ENCODE peak calls at places on chromosomes 2 and 18, in eight cellular contexts. R is fibroblast of lung, K is osteocyte, L is kidney, S is HCT116, T is GM12864, O is B cell, Y is H9. E is an unnamed sample.

GRCh38 chr18:40293311-40293710 is 1661.7 kb upstream of the PIK3C3 start:
- DNase-seq in R (peak), K (no peak), L (no peak), S (no peak), T (no peak), O (no peak), Y (no peak), E (no peak)

GRCh38 chr2:16154061-16154460 is 213.7 kb downstream of the MYCN start:
- DNase-seq in R (no peak), K (no peak), L (no peak), S (no peak), T (no peak), O (no peak), Y (no peak), E (no peak)

GRCh38 chr18:22983175-22983574 is 50.0 kb downstream of the RBBP8 start:
- DNase-seq in R (peak), K (no peak), L (no peak), S (peak), T (no peak), O (no peak), Y (no peak), E (no peak)

GRCh38 chr2:188440849-188441248 is 149.2 kb downstream of the GULP1 start:
- DNase-seq in R (no peak), K (no peak), L (no peak), S (no peak), T (no peak), O (no peak), Y (no peak), E (no peak)

GRCh38 chr2:152166633-152167032 is 8.9 kb downstream of the STAM2 start:
- DNase-seq in R (peak), K (no peak), L (no peak), S (no peak), T (peak), O (no peak), Y (no peak), E (no peak)

GRCh38 chr18:22466608-22467390 is 49.1 kb upstream of the CTAGE1 start:
- DNase-seq in R (peak), K (no peak), L (no peak), S (peak), T (no peak), O (no peak), Y (no peak), E (no peak)

GRCh38 chr2:238097988-238098853 is 1.9 kb upstream of the ESPNL start:
- DNase-seq in R (peak), K (peak), L (peak), S (peak), T (peak), O (peak), Y (peak), E (peak)

GRCh38 chr2:155689791-155690190 is 642.7 kb downstream of the NR4A2 start:
- DNase-seq in R (no peak), K (no peak), L (no peak), S (no peak), T (no peak), O (no peak), Y (no peak), E (no peak)

GRCh38 chr2:142935563-142936089 is 58.2 kb downstream of the KYNU start:
- DNase-seq in R (no peak), K (no peak), L (no peak), S (no peak), T (no peak), O (no peak), Y (no peak), E (no peak)

GRCh38 chr2:88857951-88858406 is 166.5 kb downstream of the RPIA start:
- DNase-seq in R (peak), K (no peak), L (no peak), S (no peak), T (peak), O (peak), Y (no peak), E (no peak)

GRCh38 chr18:74682998-74683311 is 85.3 kb downstream of the ZNF407 start:
- DNase-seq in R (peak), K (no peak), L (no peak), S (no peak), T (no peak), O (no peak), Y (no peak), E (no peak)

GRCh38 chr2:168500516-168500915 is 44.4 kb downstream of the CERS6 start:
- DNase-seq in R (no peak), K (no peak), L (no peak), S (no peak), T (no peak), O (no peak), Y (no peak), E (no peak)

GRCh38 chr2:101442042-101442666 is 32.8 kb downstream of the RFX8 start:
- DNase-seq in R (peak), K (no peak), L (no peak), S (no peak), T (no peak), O (no peak), Y (no peak), E (no peak)

GRCh38 chr2:231722721-231723307 is 14.5 kb downstream of the PTMA start:
- DNase-seq in R (no peak), K (no peak), L (no peak), S (no peak), T (no peak), O (no peak), Y (no peak), E (no peak)

GRCh38 chr2:39516347-39517101 is 79.4 kb upstream of the MAP4K3 start:
- DNase-seq in R (peak), K (no peak), L (no peak), S (no peak), T (no peak), O (no peak), Y (peak), E (no peak)

GRCh38 chr2:237179161-237179560 is 93.5 kb downstream of the COPS8 start:
- DNase-seq in R (no peak), K (no peak), L (no peak), S (no peak), T (no peak), O (no peak), Y (no peak), E (no peak)

GRCh38 chr2:232568161-232568560 is 17.7 kb downstream of the EIF4E2 start:
- DNase-seq in R (peak), K (no peak), L (no peak), S (peak), T (no peak), O (no peak), Y (no peak), E (no peak)

GRCh38 chr2:224025874-224026273 is 13.2 kb downstream of the SERPINE2 start:
- DNase-seq in R (no peak), K (no peak), L (no peak), S (no peak), T (peak), O (peak), Y (no peak), E (no peak)

GRCh38 chr2:180367831-180368230 is 360.7 kb upstream of the CWC22 start:
- DNase-seq in R (peak), K (no peak), L (no peak), S (no peak), T (no peak), O (no peak), Y (no peak), E (no peak)

GRCh38 chr2:241393524-241394196 is 37.6 kb downstream of the FARP2 start:
- DNase-seq in R (no peak), K (no peak), L (no peak), S (no peak), T (no peak), O (no peak), Y (no peak), E (no peak)

GRCh38 chr2:100114011-100114433 is 28.4 kb downstream of the AFF3 start:
- DNase-seq in R (no peak), K (no peak), L (no peak), S (no peak), T (peak), O (peak), Y (no peak), E (no peak)

GRCh38 chr2:61855178-61855523 is 1.3 kb upstream of the FAM161A start:
- DNase-seq in R (no peak), K (no peak), L (no peak), S (no peak), T (no peak), O (no peak), Y (no peak), E (no peak)

GRCh38 chr2:47288864-47289263 is 114.1 kb upstream of the MSH2 start:
- DNase-seq in R (peak), K (no peak), L (no peak), S (no peak), T (no peak), O (no peak), Y (no peak), E (no peak)

GRCh38 chr2:240353086-240353798 is 82.2 kb upstream of the GPC1 start:
- DNase-seq in R (no peak), K (no peak), L (no peak), S (no peak), T (no peak), O (no peak), Y (no peak), E (no peak)

GRCh38 chr2:233489666-233490065 is 76.9 kb downstream of the USP40 start:
- DNase-seq in R (peak), K (no peak), L (no peak), S (no peak), T (no peak), O (no peak), Y (no peak), E (no peak)

GRCh38 chr18:44884446-44884845 is 203.8 kb downstream of the SETBP1 start:
- DNase-seq in R (no peak), K (no peak), L (no peak), S (no peak), T (no peak), O (no peak), Y (no peak), E (no peak)

GRCh38 chr2:123179526-123179925 is 845.6 kb upstream of the CNTNAP5 start:
- DNase-seq in R (no peak), K (no peak), L (no peak), S (no peak), T (no peak), O (no peak), Y (no peak), E (no peak)

GRCh38 chr18:74013955-74014354 is 133.7 kb downstream of the FBXO15 start:
- DNase-seq in R (peak), K (no peak), L (no peak), S (no peak), T (no peak), O (no peak), Y (no peak), E (no peak)

GRCh38 chr2:173851256-173851655 is 113.9 kb downstream of the SP3 start:
- DNase-seq in R (no peak), K (no peak), L (no peak), S (no peak), T (no peak), O (no peak), Y (no peak), E (no peak)

GRCh38 chr18:48848641-48849143 is 102.1 kb downstream of the SMAD7 start:
- DNase-seq in R (no peak), K (no peak), L (no peak), S (no peak), T (no peak), O (no peak), Y (no peak), E (no peak)

GRCh38 chr2:144099746-144100438 is 420.0 kb downstream of the ZEB2 start:
- DNase-seq in R (peak), K (no peak), L (no peak), S (no peak), T (no peak), O (no peak), Y (no peak), E (no peak)

GRCh38 chr2:98607741-98608117 is 583 bp downstream of the COA5 start:
- DNase-seq in R (peak), K (no peak), L (no peak), S (no peak), T (no peak), O (no peak), Y (no peak), E (no peak)

GRCh38 chr2:219737270-219737691 is 109.9 kb downstream of the SLC4A3 start:
- DNase-seq in R (peak), K (peak), L (no peak), S (no peak), T (no peak), O (no peak), Y (no peak), E (no peak)

GRCh38 chr18:9849407-9849961 is 36.3 kb upstream of the TXNDC2 start:
- DNase-seq in R (no peak), K (no peak), L (peak), S (no peak), T (no peak), O (no peak), Y (no peak), E (no peak)

GRCh38 chr2:31467426-31467825 is 52.9 kb upstream of the XDH start:
- DNase-seq in R (no peak), K (no peak), L (no peak), S (no peak), T (no peak), O (no peak), Y (no peak), E (no peak)

GRCh38 chr2:101474752-101475384 is at the start of gene RFX8:
- DNase-seq in R (peak), K (no peak), L (no peak), S (no peak), T (no peak), O (no peak), Y (no peak), E (no peak)

GRCh38 chr2:203998195-203998804 is 61.7 kb downstream of the ICOS start:
- DNase-seq in R (peak), K (no peak), L (no peak), S (no peak), T (no peak), O (no peak), Y (no peak), E (no peak)

GRCh38 chr2:168338292-168338691 is 90.9 kb upstream of the STK39 start:
- DNase-seq in R (no peak), K (no peak), L (no peak), S (no peak), T (no peak), O (no peak), Y (no peak), E (no peak)

DNA sequence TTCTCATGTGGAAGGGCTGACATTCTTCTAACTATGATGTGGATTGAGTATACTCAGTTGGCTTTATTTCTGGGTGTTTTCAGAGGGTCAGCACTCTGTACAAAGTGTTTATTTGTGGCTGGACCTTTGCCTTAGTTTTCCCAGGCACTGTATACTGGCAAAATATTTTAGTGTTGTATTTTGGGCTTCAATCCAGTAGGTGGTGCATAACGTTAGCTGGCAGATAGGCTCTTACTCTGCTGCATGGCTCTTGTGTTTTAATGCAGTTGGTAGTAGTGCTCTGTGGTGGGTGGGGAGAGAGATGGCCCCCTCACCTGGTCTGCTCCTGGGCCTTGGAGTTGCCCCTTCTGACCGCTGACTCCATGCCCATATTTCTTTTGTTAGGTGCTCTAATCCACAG is 75.6 kb upstream of the REG3A start:
- DNase-seq in R (no peak), K (no peak), L (no peak), S (no peak), T (no peak), O (no peak), Y (no peak), E (no peak)
- TF ChIP-seq CTCF in R (no peak), K (no peak), L (no peak), S (no peak), T (peak), O (no peak), Y (peak), E (peak)

GRCh38 chr2:196510246-196510645 is 129.3 kb upstream of the CCDC150 start:
- DNase-seq in R (no peak), K (no peak), L (no peak), S (no peak), T (no peak), O (no peak), Y (no peak), E (no peak)
- TF ChIP-seq CTCF in R (no peak), K (no peak), L (no peak), S (no peak), T (no peak), O (no peak), Y (no peak), E (no peak)

GRCh38 chr2:78992807-78993517 is 32.5 kb upstream of the REG3G start:
- DNase-seq in R (no peak), K (no peak), L (peak), S (no peak), T (no peak), O (no peak), Y (peak), E (peak)

GRCh38 chr2:78994789-78995188 is 30.7 kb upstream of the REG3G start:
- DNase-seq in R (no peak), K (no peak), L (no peak), S (no peak), T (no peak), O (no peak), Y (no peak), E (no peak)

GRCh38 chr2:78993518-78994148 is 31.9 kb upstream of the REG3G start:
- DNase-seq in R (no peak), K (no peak), L (peak), S (no peak), T (no peak), O (no peak), Y (no peak), E (no peak)

GRCh38 chr2:78992451-78992806 is 33.1 kb upstream of the REG3G start:
- DNase-seq in R (no peak), K (no peak), L (no peak), S (no peak), T (no peak), O (no peak), Y (peak), E (no peak)
- TF ChIP-seq CTCF in R (no peak), K (peak), L (peak), S (no peak), T (peak), O (no peak), Y (peak), E (peak)

DNA sequence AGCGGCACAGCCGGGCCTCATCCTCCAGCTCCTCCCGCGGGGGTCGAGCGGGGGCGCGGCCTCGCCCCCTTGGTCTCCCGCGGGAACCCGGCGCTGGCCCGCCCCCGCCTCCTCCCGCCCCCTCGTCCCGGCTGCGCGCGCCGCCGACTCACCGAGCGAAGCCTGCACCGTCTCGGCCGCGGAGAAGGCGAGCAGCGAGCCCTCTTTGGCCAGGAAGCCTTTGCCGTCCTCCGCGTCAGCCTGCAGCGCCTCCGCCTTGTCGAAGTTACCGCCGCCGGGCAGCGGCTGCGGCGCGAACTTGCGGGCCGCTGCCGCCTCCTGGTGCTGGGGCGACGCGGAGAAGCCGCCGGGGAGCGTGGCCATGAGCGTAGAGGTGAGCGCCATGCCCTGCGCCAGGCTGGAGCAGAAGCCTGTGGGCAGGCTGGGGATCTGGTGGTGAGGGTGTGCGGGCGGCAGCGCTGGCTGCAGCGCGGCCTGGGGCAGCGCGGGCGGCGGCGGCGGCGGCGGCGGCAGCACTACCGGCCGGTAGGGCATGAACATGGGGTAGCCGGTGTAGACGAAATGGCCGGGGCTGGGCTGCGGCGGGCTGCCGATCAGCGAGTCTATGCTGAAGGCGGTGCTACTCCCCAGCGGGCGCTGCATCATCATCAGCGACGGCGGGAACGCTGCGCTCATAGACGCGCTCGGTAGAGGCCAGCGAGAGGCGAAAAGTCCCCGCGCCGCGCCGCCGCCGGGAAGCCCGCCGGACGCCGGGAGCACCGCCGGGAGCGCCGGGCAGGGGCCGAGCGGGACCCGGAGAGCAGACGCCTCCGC is 683 bp downstream of the GBX2 start:
- DNase-seq in R (peak), K (no peak), L (peak), S (no peak), T (no peak), O (no peak), Y (no peak), E (no peak)
- TF ChIP-seq CTCF in R (no peak), K (peak), L (peak), S (peak), T (no peak), O (no peak), Y (no peak), E (peak)

GRCh38 chr2:96789245-96789617 is 26.8 kb upstream of the CNNM3 start:
- DNase-seq in R (no peak), K (no peak), L (peak), S (no peak), T (no peak), O (no peak), Y (no peak), E (no peak)

GRCh38 chr2:96797066-96797625 is 18.9 kb upstream of the CNNM3 start:
- DNase-seq in R (no peak), K (no peak), L (peak), S (no peak), T (no peak), O (no peak), Y (no peak), E (no peak)

GRCh38 chr2:96795076-96795475 is 21.0 kb upstream of the CNNM3 start:
- DNase-seq in R (no peak), K (no peak), L (peak), S (no peak), T (no peak), O (no peak), Y (no peak), E (no peak)

GRCh38 chr2:96788393-96789244 is 27.4 kb upstream of the CNNM3 start:
- DNase-seq in R (no peak), K (no peak), L (peak), S (no peak), T (no peak), O (no peak), Y (no peak), E (no peak)

GRCh38 chr2:96792772-96793749 is 23.0 kb upstream of the CNNM3 start:
- DNase-seq in R (no peak), K (no peak), L (peak), S (no peak), T (no peak), O (no peak), Y (no peak), E (no peak)
- TF ChIP-seq CTCF in R (no peak), K (no peak), L (no peak), S (no peak), T (no peak), O (no peak), Y (no peak), E (no peak)

GRCh38 chr18:58135170-58135569 is 91.1 kb downstream of the NEDD4L start:
- DNase-seq in R (peak), K (no peak), L (no peak), S (no peak), T (no peak), O (no peak), Y (no peak), E (no peak)

GRCh38 chr18:58136865-58137264 is 92.8 kb downstream of the NEDD4L start:
- DNase-seq in R (peak), K (no peak), L (no peak), S (no peak), T (no peak), O (no peak), Y (no peak), E (no peak)

GRCh38 chr18:58132595-58133191 is 88.7 kb downstream of the NEDD4L start:
- DNase-seq in R (peak), K (no peak), L (no peak), S (no peak), T (no peak), O (no peak), Y (no peak), E (no peak)

GRCh38 chr18:58139627-58140026 is 95.6 kb downstream of the NEDD4L start:
- DNase-seq in R (no peak), K (no peak), L (no peak), S (no peak), T (no peak), O (no peak), Y (no peak), E (no peak)

GRCh38 chr18:58135806-58136331 is 91.8 kb downstream of the NEDD4L start:
- DNase-seq in R (peak), K (no peak), L (no peak), S (peak), T (peak), O (peak), Y (peak), E (no peak)
- TF ChIP-seq CTCF in R (peak), K (peak), L (peak), S (peak), T (peak), O (peak), Y (peak), E (peak)

E was measured in type B pancreatic cell.